ENCODE peak calls at places on chromosomes 12 and 14, in eight cellular contexts. One of them, this sample, is unnamed. For H3K4me1, the result is how much of the 10 kb centered on the place peaks cover.

GRCh38 chr12:59808317-59808910 is 212.6 kb downstream of the SLC16A7 start:
- DNase-seq in HCT116: peak
- DNase-seq in uterus: no peak
- DNase-seq in endothelial cell of umbilical vein: peak
- DNase-seq in tibial nerve: no peak
- DNase-seq in esophagus muscularis mucosa: no peak
- DNase-seq in prostate gland: no peak
- DNase-seq in transverse colon: no peak
- DNase-seq in this sample: no peak

GRCh38 chr12:94623161-94623920 is 27.0 kb downstream of the TMCC3 start:
- DNase-seq in tibial nerve: no peak
- DNase-seq in prostate gland: no peak
- DNase-seq in endothelial cell of umbilical vein: peak
- DNase-seq in transverse colon: no peak
- DNase-seq in HCT116: no peak
- DNase-seq in uterus: no peak
- DNase-seq in esophagus muscularis mucosa: no peak
- DNase-seq in this sample: no peak

GRCh38 chr14:64572721-64573508 is 23.2 kb downstream of the PPP1R36 start:
- DNase-seq in tibial nerve: no peak
- DNase-seq in uterus: no peak
- DNase-seq in endothelial cell of umbilical vein: no peak
- DNase-seq in transverse colon: no peak
- DNase-seq in HCT116: no peak
- DNase-seq in esophagus muscularis mucosa: no peak
- DNase-seq in prostate gland: no peak
- DNase-seq in this sample: no peak

GRCh38 chr12:2333516-2333915 is 280.7 kb downstream of the CACNA1C start:
- DNase-seq in uterus: no peak
- DNase-seq in endothelial cell of umbilical vein: no peak
- DNase-seq in HCT116: no peak
- DNase-seq in tibial nerve: no peak
- DNase-seq in esophagus muscularis mucosa: no peak
- DNase-seq in transverse colon: no peak
- DNase-seq in prostate gland: no peak
- DNase-seq in this sample: no peak

GRCh38 chr14:44720707-44721106 is 213.6 kb upstream of the FSCB start:
- DNase-seq in prostate gland: no peak
- DNase-seq in endothelial cell of umbilical vein: no peak
- DNase-seq in esophagus muscularis mucosa: no peak
- DNase-seq in tibial nerve: no peak
- DNase-seq in HCT116: no peak
- DNase-seq in uterus: no peak
- DNase-seq in transverse colon: no peak
- DNase-seq in this sample: no peak

GRCh38 chr14:56119221-56119967 is 1.2 kb downstream of the PELI2 start:
- DNase-seq in esophagus muscularis mucosa: no peak
- DNase-seq in uterus: peak
- DNase-seq in tibial nerve: peak
- DNase-seq in endothelial cell of umbilical vein: peak
- DNase-seq in prostate gland: peak
- DNase-seq in HCT116: no peak
- DNase-seq in transverse colon: peak
- DNase-seq in this sample: no peak

GRCh38 chr14:92456215-92457017 is 57.2 kb upstream of the RIN3 start:
- DNase-seq in endothelial cell of umbilical vein: peak
- DNase-seq in esophagus muscularis mucosa: no peak
- DNase-seq in transverse colon: peak
- DNase-seq in HCT116: peak
- DNase-seq in tibial nerve: peak
- DNase-seq in prostate gland: peak
- DNase-seq in uterus: peak
- DNase-seq in this sample: no peak

GRCh38 chr14:63949696-63950095 is 96.9 kb downstream of the SYNE2 start:
- DNase-seq in esophagus muscularis mucosa: no peak
- DNase-seq in tibial nerve: no peak
- DNase-seq in transverse colon: no peak
- DNase-seq in uterus: no peak
- DNase-seq in prostate gland: no peak
- DNase-seq in HCT116: no peak
- DNase-seq in endothelial cell of umbilical vein: no peak
- DNase-seq in this sample: no peak

GRCh38 chr12:116087962-116088361 is 189.5 kb downstream of the MED13L start:
- DNase-seq in esophagus muscularis mucosa: no peak
- DNase-seq in HCT116: no peak
- DNase-seq in endothelial cell of umbilical vein: no peak
- DNase-seq in prostate gland: no peak
- DNase-seq in uterus: no peak
- DNase-seq in transverse colon: no peak
- DNase-seq in tibial nerve: no peak
- DNase-seq in this sample: no peak

GRCh38 chr14:61889914-61890351 is 127.7 kb downstream of the SNAPC1 start:
- DNase-seq in HCT116: no peak
- DNase-seq in esophagus muscularis mucosa: no peak
- DNase-seq in transverse colon: no peak
- DNase-seq in uterus: no peak
- DNase-seq in prostate gland: no peak
- DNase-seq in endothelial cell of umbilical vein: no peak
- DNase-seq in tibial nerve: no peak
- DNase-seq in this sample: no peak

GRCh38 chr14:65469903-65470302 is 57.4 kb downstream of the FUT8 start:
- DNase-seq in uterus: no peak
- DNase-seq in prostate gland: no peak
- DNase-seq in HCT116: no peak
- DNase-seq in esophagus muscularis mucosa: no peak
- DNase-seq in transverse colon: no peak
- DNase-seq in endothelial cell of umbilical vein: no peak
- DNase-seq in tibial nerve: no peak
- DNase-seq in this sample: no peak

GRCh38 chr12:120238839-120239445 is 26.6 kb downstream of the PXN start:
- DNase-seq in tibial nerve: no peak
- DNase-seq in transverse colon: no peak
- DNase-seq in uterus: no peak
- DNase-seq in esophagus muscularis mucosa: no peak
- DNase-seq in prostate gland: no peak
- DNase-seq in endothelial cell of umbilical vein: no peak
- DNase-seq in HCT116: no peak
- DNase-seq in this sample: no peak

GRCh38 chr12:25615119-25615518 is 62.0 kb upstream of the LMNTD1 start:
- DNase-seq in uterus: no peak
- DNase-seq in endothelial cell of umbilical vein: peak
- DNase-seq in transverse colon: no peak
- DNase-seq in HCT116: no peak
- DNase-seq in tibial nerve: no peak
- DNase-seq in prostate gland: no peak
- DNase-seq in esophagus muscularis mucosa: no peak
- DNase-seq in this sample: no peak

GRCh38 chr14:103427485-103428443 is 42.5 kb downstream of the MARK3 start:
- DNase-seq in esophagus muscularis mucosa: no peak
- DNase-seq in prostate gland: no peak
- DNase-seq in HCT116: no peak
- DNase-seq in endothelial cell of umbilical vein: peak
- DNase-seq in tibial nerve: no peak
- DNase-seq in uterus: peak
- DNase-seq in transverse colon: no peak
- DNase-seq in this sample: no peak

GRCh38 chr14:21039059-21039422 is 3.1 kb upstream of the RNASE7 start:
- DNase-seq in endothelial cell of umbilical vein: peak
- DNase-seq in uterus: peak
- DNase-seq in HCT116: no peak
- DNase-seq in tibial nerve: peak
- DNase-seq in transverse colon: peak
- DNase-seq in esophagus muscularis mucosa: peak
- DNase-seq in prostate gland: peak
- DNase-seq in this sample: no peak

GRCh38 chr12:124881123-124881522 is 17.5 kb upstream of the SCARB1 start:
- DNase-seq in transverse colon: no peak
- DNase-seq in endothelial cell of umbilical vein: peak
- DNase-seq in tibial nerve: no peak
- DNase-seq in esophagus muscularis mucosa: no peak
- DNase-seq in prostate gland: no peak
- DNase-seq in HCT116: no peak
- DNase-seq in uterus: no peak
- DNase-seq in this sample: no peak

GRCh38 chr12:6963016-6963731 is 7.3 kb downstream of the PHB2 start:
- DNase-seq in HCT116: peak
- DNase-seq in prostate gland: peak
- DNase-seq in transverse colon: peak
- DNase-seq in esophagus muscularis mucosa: no peak
- DNase-seq in tibial nerve: no peak
- DNase-seq in uterus: no peak
- DNase-seq in endothelial cell of umbilical vein: no peak
- DNase-seq in this sample: no peak

GRCh38 chr12:116559330-116560080 is at the start of gene MAP1LC3B2:
- DNase-seq in endothelial cell of umbilical vein: no peak
- DNase-seq in esophagus muscularis mucosa: no peak
- DNase-seq in tibial nerve: peak
- DNase-seq in HCT116: peak
- DNase-seq in prostate gland: peak
- DNase-seq in uterus: no peak
- DNase-seq in transverse colon: peak
- DNase-seq in this sample: peak

GRCh38 chr12:96908170-96908675 is 1.2 kb downstream of the NEDD1 start:
- DNase-seq in prostate gland: no peak
- DNase-seq in uterus: no peak
- DNase-seq in HCT116: no peak
- DNase-seq in esophagus muscularis mucosa: no peak
- DNase-seq in endothelial cell of umbilical vein: no peak
- DNase-seq in transverse colon: no peak
- DNase-seq in tibial nerve: no peak
- DNase-seq in this sample: no peak

GRCh38 chr12:19694627-19695026 is 255.3 kb downstream of the AEBP2 start:
- DNase-seq in tibial nerve: no peak
- DNase-seq in esophagus muscularis mucosa: no peak
- DNase-seq in prostate gland: no peak
- DNase-seq in HCT116: no peak
- DNase-seq in transverse colon: no peak
- DNase-seq in endothelial cell of umbilical vein: no peak
- DNase-seq in uterus: no peak
- DNase-seq in this sample: no peak
- H3K27ac ChIP-seq in tibial nerve: no peak
- H3K27ac ChIP-seq in esophagus muscularis mucosa: no peak
- H3K27ac ChIP-seq in prostate gland: no peak
- H3K27ac ChIP-seq in HCT116: no peak
- H3K27ac ChIP-seq in transverse colon: no peak
- H3K27ac ChIP-seq in endothelial cell of umbilical vein: peak
- H3K27ac ChIP-seq in uterus: no peak
- H3K27ac ChIP-seq in this sample: no peak

GRCh38 chr14:68548194-68549056 is 244.4 kb downstream of the ZFP36L1 start:
- DNase-seq in uterus: peak
- DNase-seq in prostate gland: peak
- DNase-seq in endothelial cell of umbilical vein: no peak
- DNase-seq in HCT116: peak
- DNase-seq in esophagus muscularis mucosa: peak
- DNase-seq in tibial nerve: peak
- DNase-seq in transverse colon: peak
- DNase-seq in this sample: no peak

GRCh38 chr14:68547305-68548193 is 245.3 kb downstream of the ZFP36L1 start:
- DNase-seq in HCT116: peak
- DNase-seq in endothelial cell of umbilical vein: no peak
- DNase-seq in uterus: peak
- DNase-seq in prostate gland: peak
- DNase-seq in tibial nerve: peak
- DNase-seq in esophagus muscularis mucosa: peak
- DNase-seq in transverse colon: peak
- DNase-seq in this sample: no peak

GRCh38 chr14:68549966-68550705 is 242.7 kb downstream of the ZFP36L1 start:
- DNase-seq in endothelial cell of umbilical vein: peak
- DNase-seq in HCT116: no peak
- DNase-seq in esophagus muscularis mucosa: no peak
- DNase-seq in prostate gland: peak
- DNase-seq in tibial nerve: peak
- DNase-seq in transverse colon: no peak
- DNase-seq in uterus: peak
- DNase-seq in this sample: no peak

GRCh38 chr14:68551045-68551683 is 241.7 kb downstream of the ZFP36L1 start:
- DNase-seq in transverse colon: no peak
- DNase-seq in prostate gland: no peak
- DNase-seq in tibial nerve: peak
- DNase-seq in endothelial cell of umbilical vein: no peak
- DNase-seq in esophagus muscularis mucosa: no peak
- DNase-seq in uterus: peak
- DNase-seq in HCT116: no peak
- DNase-seq in this sample: no peak

GRCh38 chr14:68549057-68549421 is 243.8 kb downstream of the ZFP36L1 start:
- DNase-seq in tibial nerve: no peak
- DNase-seq in uterus: peak
- DNase-seq in prostate gland: no peak
- DNase-seq in transverse colon: no peak
- DNase-seq in esophagus muscularis mucosa: no peak
- DNase-seq in HCT116: peak
- DNase-seq in endothelial cell of umbilical vein: no peak
- DNase-seq in this sample: no peak
- H3K4me1 ChIP-seq in tibial nerve: half or more
- H3K4me1 ChIP-seq in uterus: under half
- H3K4me1 ChIP-seq in prostate gland: under half
- H3K4me1 ChIP-seq in transverse colon: under half
- H3K4me1 ChIP-seq in esophagus muscularis mucosa: half or more
- H3K4me1 ChIP-seq in HCT116: half or more
- H3K4me1 ChIP-seq in endothelial cell of umbilical vein: half or more
- H3K4me1 ChIP-seq in this sample: half or more

GRCh38 chr12:122827258-122827657 is 8.0 kb upstream of the HIP1R start:
- DNase-seq in transverse colon: no peak
- DNase-seq in esophagus muscularis mucosa: no peak
- DNase-seq in uterus: no peak
- DNase-seq in tibial nerve: no peak
- DNase-seq in HCT116: no peak
- DNase-seq in endothelial cell of umbilical vein: no peak
- DNase-seq in prostate gland: no peak
- DNase-seq in this sample: no peak
- TF ChIP-seq POLR2A in transverse colon: no peak
- TF ChIP-seq POLR2A in esophagus muscularis mucosa: no peak
- TF ChIP-seq POLR2A in uterus: no peak
- TF ChIP-seq POLR2A in tibial nerve: no peak
- TF ChIP-seq POLR2A in HCT116: no peak
- TF ChIP-seq POLR2A in endothelial cell of umbilical vein: no peak
- TF ChIP-seq POLR2A in prostate gland: no peak
- TF ChIP-seq POLR2A in this sample: no peak

GRCh38 chr14:81509838-81510452 is 23.7 kb downstream of the SEL1L start:
- DNase-seq in endothelial cell of umbilical vein: no peak
- DNase-seq in transverse colon: no peak
- DNase-seq in uterus: no peak
- DNase-seq in prostate gland: no peak
- DNase-seq in HCT116: no peak
- DNase-seq in esophagus muscularis mucosa: no peak
- DNase-seq in tibial nerve: no peak
- DNase-seq in this sample: no peak

GRCh38 chr14:81506512-81506911 is 27.1 kb downstream of the SEL1L start:
- DNase-seq in tibial nerve: no peak
- DNase-seq in prostate gland: no peak
- DNase-seq in transverse colon: no peak
- DNase-seq in HCT116: no peak
- DNase-seq in esophagus muscularis mucosa: no peak
- DNase-seq in uterus: no peak
- DNase-seq in endothelial cell of umbilical vein: no peak
- DNase-seq in this sample: no peak

GRCh38 chr14:81509321-81509720 is 24.3 kb downstream of the SEL1L start:
- DNase-seq in endothelial cell of umbilical vein: no peak
- DNase-seq in prostate gland: no peak
- DNase-seq in uterus: no peak
- DNase-seq in esophagus muscularis mucosa: no peak
- DNase-seq in HCT116: no peak
- DNase-seq in transverse colon: no peak
- DNase-seq in tibial nerve: no peak
- DNase-seq in this sample: no peak

GRCh38 chr14:81516941-81517797 is 16.5 kb downstream of the SEL1L start:
- DNase-seq in HCT116: no peak
- DNase-seq in tibial nerve: no peak
- DNase-seq in endothelial cell of umbilical vein: peak
- DNase-seq in uterus: peak
- DNase-seq in esophagus muscularis mucosa: no peak
- DNase-seq in transverse colon: peak
- DNase-seq in prostate gland: peak
- DNase-seq in this sample: no peak

GRCh38 chr14:81511110-81511900 is 22.3 kb downstream of the SEL1L start:
- DNase-seq in uterus: no peak
- DNase-seq in transverse colon: no peak
- DNase-seq in esophagus muscularis mucosa: no peak
- DNase-seq in prostate gland: no peak
- DNase-seq in tibial nerve: no peak
- DNase-seq in endothelial cell of umbilical vein: no peak
- DNase-seq in HCT116: no peak
- DNase-seq in this sample: no peak
- H3K27ac ChIP-seq in uterus: no peak
- H3K27ac ChIP-seq in transverse colon: no peak
- H3K27ac ChIP-seq in esophagus muscularis mucosa: no peak
- H3K27ac ChIP-seq in prostate gland: no peak
- H3K27ac ChIP-seq in tibial nerve: peak
- H3K27ac ChIP-seq in endothelial cell of umbilical vein: no peak
- H3K27ac ChIP-seq in HCT116: no peak
- H3K27ac ChIP-seq in this sample: no peak

This sample was measured in esophagus squamous epithelium.